ENCODE peak calls at places on chromosomes 13 and 19, in six cellular contexts. U is body of pancreas; R is endothelial cell of umbilical vein; V is upper lobe of left lung; X is CD8-positive, alpha-beta T cell; L is mucosa of descending colon. D is an unnamed sample.

GRCh38 chr13:70849267-70849666 is 741.0 kb upstream of the KLHL1 start:
- DNase-seq in U (no peak), R (no peak), V (no peak), X (no peak), L (no peak), D (no peak)

GRCh38 chr13:93280688-93281087 is 54.1 kb downstream of the GPC6 start:
- DNase-seq in U (no peak), R (no peak), V (no peak), X (no peak), L (no peak), D (no peak)

GRCh38 chr13:44181938-44182337 is 191.7 kb upstream of the SERP2 start:
- DNase-seq in U (no peak), R (no peak), V (no peak), X (no peak), L (no peak), D (no peak)

GRCh38 chr19:2330632-2331284 is 2.3 kb downstream of the SPPL2B start:
- DNase-seq in U (peak; percentile 78), R (no peak), V (no peak), X (no peak), L (peak; percentile 95), D (no peak)

GRCh38 chr19:39558623-39559117 is 18.7 kb upstream of the EID2 start:
- DNase-seq in U (no peak), R (no peak), V (no peak), X (peak; percentile 55), L (no peak), D (no peak)

GRCh38 chr19:45681391-45682015 is 10.2 kb downstream of the SNRPD2 start:
- DNase-seq in U (peak; percentile 93), R (peak; percentile 92), V (peak; percentile 95), X (peak; percentile 94), L (peak; percentile 95), D (no peak)

GRCh38 chr13:35469781-35470380 is 6.6 kb downstream of the MAB21L1 start:
- DNase-seq in U (no peak), R (no peak), V (no peak), X (no peak), L (no peak), D (no peak)

GRCh38 chr13:25992076-25992475 is 59.7 kb downstream of the SHISA2 start:
- DNase-seq in U (no peak), R (no peak), V (no peak), X (no peak), L (no peak), D (no peak)

GRCh38 chr19:47274891-47275865 is 493 bp downstream of the INAFM1 start:
- DNase-seq in U (no peak), R (peak; percentile 42), V (no peak), X (peak; percentile 57), L (no peak), D (no peak)

GRCh38 chr13:48560657-48561337 is 27.9 kb upstream of the RCBTB2 start:
- DNase-seq in U (no peak), R (no peak), V (no peak), X (no peak), L (no peak), D (no peak)

GRCh38 chr19:13833330-13834265 is 38.4 kb downstream of the ZSWIM4 start:
- DNase-seq in U (peak; percentile 96), R (peak; percentile 91), V (peak; percentile 94), X (peak; percentile 93), L (peak; percentile 99), D (no peak)

GRCh38 chr13:93991569-93991968 is 487.9 kb downstream of the DCT start:
- DNase-seq in U (no peak), R (no peak), V (no peak), X (no peak), L (no peak), D (no peak)

GRCh38 chr19:19297759-19298158 is 22.6 kb downstream of the SUGP1 start:
- DNase-seq in U (no peak), R (no peak), V (no peak), X (no peak), L (no peak), D (no peak)

GRCh38 chr19:17475541-17476115 is 5.3 kb downstream of the SLC27A1 start:
- DNase-seq in U (peak; percentile 82), R (no peak), V (peak; percentile 36), X (no peak), L (no peak), D (no peak)

GRCh38 chr19:37304190-37304883 is 66.6 kb upstream of the ZNF527 start:
- DNase-seq in U (peak; percentile 56), R (no peak), V (peak; percentile 20), X (no peak), L (peak; percentile 30), D (no peak)

GRCh38 chr13:59950201-59950730 is 213.5 kb downstream of the DIAPH3 start:
- DNase-seq in U (no peak), R (no peak), V (no peak), X (no peak), L (no peak), D (peak; percentile 31)

GRCh38 chr13:77698211-77699058 is 948 bp downstream of the SLAIN1 start:
- DNase-seq in U (peak; percentile 50), R (peak; percentile 31), V (peak; percentile 34), X (peak; percentile 66), L (peak; percentile 38), D (no peak)

GRCh38 chr19:13118424-13119193 is 545 bp downstream of the NACC1 start:
- DNase-seq in U (peak; percentile 50), R (no peak), V (peak; percentile 87), X (no peak), L (peak; percentile 75), D (no peak)

GRCh38 chr19:57161985-57162544 is 5.2 kb downstream of the DUXA start:
- DNase-seq in U (no peak), R (no peak), V (no peak), X (no peak), L (no peak), D (no peak)

GRCh38 chr19:19534556-19535265 is 3.4 kb upstream of the CILP2 start:
- DNase-seq in U (no peak), R (no peak), V (no peak), X (no peak), L (no peak), D (no peak)

GRCh38 chr13:66585669-66586203 is 644.4 kb downstream of the PCDH9 start:
- DNase-seq in U (no peak), R (no peak), V (no peak), X (no peak), L (no peak), D (no peak)

GRCh38 chr19:15869109-15869555 is 28.7 kb downstream of the CYP4F2 start:
- DNase-seq in U (peak; percentile 41), R (peak; percentile 24), V (peak; percentile 64), X (peak; percentile 59), L (no peak), D (no peak)

GRCh38 chr19:55076321-55076720 is 652 bp downstream of the EPS8L1 start:
- DNase-seq in U (no peak), R (no peak), V (no peak), X (no peak), L (peak; percentile 48), D (no peak)

GRCh38 chr19:13022111-13022858 is 27.0 kb downstream of the NFIX start:
- DNase-seq in U (peak; percentile 63), R (no peak), V (no peak), X (no peak), L (no peak), D (no peak)

DNA sequence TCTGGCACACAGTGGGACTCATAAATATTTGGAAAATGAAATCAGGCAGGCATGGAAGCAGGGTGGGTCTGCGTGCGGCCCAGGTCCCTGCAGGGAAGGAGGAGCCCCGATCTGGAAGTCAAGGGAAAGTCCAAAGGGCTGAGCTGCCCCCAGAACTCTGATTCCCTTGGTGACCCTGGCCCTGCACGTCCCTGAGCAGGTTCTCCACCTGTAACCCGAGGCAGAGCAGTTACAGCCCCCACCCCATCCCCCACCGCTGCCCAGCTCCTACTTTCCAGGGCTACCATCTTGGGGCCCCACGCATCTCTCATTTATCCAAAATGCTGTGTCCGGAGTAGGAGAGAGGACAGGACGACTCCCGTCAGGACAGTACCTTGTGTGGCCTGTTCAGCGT is 2.1 kb downstream of the PLEKHF1 start:
- DNase-seq in U (no peak), R (no peak), V (no peak), X (no peak), L (no peak), D (no peak)
- H3K4me3 ChIP-seq in U (no peak overlapping the region), R (no peak overlapping the region), V (peak overlapping the region; percentile 91), X (peak overlapping the region; percentile 91), L (no peak overlapping the region), D (peak overlapping the region; percentile 82)

DNA sequence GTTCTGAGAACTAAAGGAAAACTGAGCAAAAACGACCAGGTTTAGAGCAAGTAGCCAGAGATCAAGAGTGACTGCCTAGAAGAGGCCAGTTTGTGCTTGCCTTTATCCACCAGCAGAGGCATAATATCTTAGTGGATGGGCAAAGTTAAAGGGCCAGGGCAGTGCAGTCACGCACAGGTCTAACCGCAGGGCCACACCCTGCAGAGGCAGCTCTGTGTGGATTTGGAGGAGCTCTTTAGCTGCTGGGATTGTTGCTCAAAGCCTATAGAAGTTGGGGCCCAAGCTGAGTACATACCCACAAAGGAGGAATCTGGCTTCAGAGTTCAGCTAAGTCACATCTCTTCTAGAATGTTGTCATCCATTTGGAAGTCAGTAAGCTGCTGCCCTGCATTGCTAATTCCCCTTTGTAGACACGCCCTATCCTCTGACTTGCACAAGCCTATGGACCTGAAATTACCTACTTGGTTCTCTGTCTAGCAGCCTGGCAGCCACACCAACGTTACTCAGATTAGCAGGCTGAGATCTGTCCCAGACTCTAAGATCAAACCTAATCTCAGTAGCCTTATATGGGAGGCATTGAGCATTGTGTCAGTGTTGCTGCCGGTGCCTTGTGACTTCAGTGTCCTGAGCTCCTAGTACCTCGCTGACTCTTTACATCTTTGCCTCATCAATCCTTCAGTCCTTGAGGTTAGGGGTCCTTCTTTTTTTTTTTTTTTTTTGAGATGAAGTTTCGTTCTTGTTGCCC is 102.9 kb upstream of the STARD13 start:
- DNase-seq in U (no peak), R (no peak), V (no peak), X (no peak), L (no peak), D (no peak)
- TF ChIP-seq CTCF in U (no peak), R (no peak), V (no peak), X (no peak), L (no peak), D (no peak)

GRCh38 chr19:3721131-3721899 is 13.1 kb downstream of the TJP3 start:
- DNase-seq in U (peak; percentile 97), R (peak; percentile 61), V (peak; percentile 89), X (peak; percentile 89), L (peak; percentile 99), D (no peak)
- H3K4me3 ChIP-seq in U (peak overlapping the region; percentile 33), R (no peak overlapping the region), V (peak overlapping the region; percentile 45), X (peak overlapping the region; percentile 55), L (peak overlapping the region; percentile 30), D (peak overlapping the region; percentile 15)

GRCh38 chr19:53092723-53093122 is 10.5 kb downstream of the ZNF160 start:
- DNase-seq in U (no peak), R (no peak), V (no peak), X (no peak), L (no peak), D (no peak)

GRCh38 chr19:53088091-53088490 is 15.1 kb downstream of the ZNF160 start:
- DNase-seq in U (no peak), R (peak; percentile 41), V (no peak), X (no peak), L (no peak), D (no peak)

GRCh38 chr19:53094749-53095575 is 8.3 kb downstream of the ZNF160 start:
- DNase-seq in U (no peak), R (no peak), V (no peak), X (no peak), L (no peak), D (no peak)

GRCh38 chr19:53091855-53092254 is 11.4 kb downstream of the ZNF160 start:
- DNase-seq in U (no peak), R (no peak), V (no peak), X (no peak), L (no peak), D (no peak)

GRCh38 chr19:53091413-53091812 is 11.8 kb downstream of the ZNF160 start:
- DNase-seq in U (no peak), R (no peak), V (no peak), X (no peak), L (no peak), D (no peak)
- TF ChIP-seq CTCF in U (no peak), R (no peak), V (no peak), X (no peak), L (no peak), D (no peak)

D was measured in AG04449.